ENCODE peak calls at places on chromosomes 3 and 15, in nine cellular contexts. E, Q, U, N, D, O, S, G and P are unnamed samples. For H3K4me1, the result is how much of the 10 kb centered on the place peaks cover.

GRCh38 chr3:116849261-116849688 is 139.7 kb downstream of the TUSC7 start:
- DNase-seq in E (no peak), Q (no peak), U (no peak), N (no peak), D (no peak), O (no peak), S (no peak), G (no peak), P (no peak)

GRCh38 chr3:123104550-123104949 is 37.7 kb downstream of the PDIA5 start:
- DNase-seq in E (no peak), Q (no peak), U (no peak), N (peak), D (no peak), O (no peak), S (no peak), G (no peak), P (no peak)

GRCh38 chr15:40843885-40844542 is at the start of gene SPINT1:
- DNase-seq in E (peak), Q (no peak), U (peak), N (no peak), D (no peak), O (no peak), S (no peak), G (peak), P (peak)

GRCh38 chr3:186483611-186484340 is 60.4 kb downstream of the CRYGS start:
- DNase-seq in E (no peak), Q (no peak), U (no peak), N (no peak), D (no peak), O (no peak), S (no peak), G (no peak), P (no peak)

GRCh38 chr15:40047413-40048154 is 8.6 kb upstream of the SRP14 start:
- DNase-seq in E (peak), Q (peak), U (peak), N (peak), D (peak), O (no peak), S (peak), G (peak), P (peak)

GRCh38 chr3:179949428-179949827 is 87.3 kb downstream of the PEX5L start:
- DNase-seq in E (no peak), Q (peak), U (no peak), N (no peak), D (no peak), O (no peak), S (no peak), G (no peak), P (no peak)

GRCh38 chr3:186236357-186237020 is 125.5 kb downstream of the DGKG start:
- DNase-seq in E (no peak), Q (peak), U (no peak), N (no peak), D (no peak), O (no peak), S (no peak), G (no peak), P (no peak)

GRCh38 chr15:51623386-51623938 is 891 bp upstream of the DMXL2 start:
- DNase-seq in E (peak), Q (no peak), U (no peak), N (peak), D (no peak), O (no peak), S (no peak), G (no peak), P (peak)

GRCh38 chr3:50885491-50885890 is 210.8 kb downstream of the DOCK3 start:
- DNase-seq in E (no peak), Q (no peak), U (no peak), N (no peak), D (no peak), O (no peak), S (no peak), G (no peak), P (no peak)

GRCh38 chr3:160665231-160665630 is 11.7 kb upstream of the ARL14 start:
- DNase-seq in E (no peak), Q (no peak), U (no peak), N (no peak), D (no peak), O (no peak), S (no peak), G (no peak), P (no peak)

GRCh38 chr3:72134989-72135451 is 350.1 kb upstream of the PROK2 start:
- DNase-seq in E (no peak), Q (peak), U (no peak), N (no peak), D (no peak), O (no peak), S (no peak), G (no peak), P (no peak)

GRCh38 chr3:128988286-128988685 is 5.6 kb downstream of the CFAP92 start:
- DNase-seq in E (no peak), Q (no peak), U (no peak), N (no peak), D (peak), O (no peak), S (no peak), G (no peak), P (no peak)

GRCh38 chr3:30686176-30686575 is 79.8 kb downstream of the TGFBR2 start:
- DNase-seq in E (no peak), Q (no peak), U (no peak), N (no peak), D (no peak), O (no peak), S (no peak), G (no peak), P (no peak)

GRCh38 chr15:47711654-47712053 is 5.7 kb upstream of the SEMA6D start:
- DNase-seq in E (no peak), Q (peak), U (no peak), N (peak), D (no peak), O (no peak), S (no peak), G (no peak), P (no peak)

GRCh38 chr3:39103324-39103693 is 4.1 kb downstream of the GORASP1 start:
- DNase-seq in E (no peak), Q (peak), U (no peak), N (no peak), D (no peak), O (no peak), S (no peak), G (no peak), P (no peak)

GRCh38 chr3:78867409-78868372 is 900.1 kb downstream of the ROBO1 start:
- DNase-seq in E (no peak), Q (no peak), U (no peak), N (peak), D (no peak), O (no peak), S (no peak), G (no peak), P (no peak)

GRCh38 chr15:95263751-95264150 is 1032.4 kb downstream of the MCTP2 start:
- DNase-seq in E (no peak), Q (no peak), U (no peak), N (no peak), D (no peak), O (no peak), S (no peak), G (no peak), P (no peak)

GRCh38 chr3:46095307-46095706 is 68.0 kb upstream of the XCR1 start:
- DNase-seq in E (no peak), Q (peak), U (no peak), N (no peak), D (no peak), O (no peak), S (no peak), G (no peak), P (no peak)

GRCh38 chr3:46093327-46093932 is 66.1 kb upstream of the XCR1 start:
- DNase-seq in E (no peak), Q (no peak), U (no peak), N (no peak), D (no peak), O (no peak), S (no peak), G (no peak), P (no peak)

GRCh38 chr3:46096336-46096735 is 69.1 kb upstream of the XCR1 start:
- DNase-seq in E (no peak), Q (no peak), U (no peak), N (no peak), D (no peak), O (no peak), S (no peak), G (no peak), P (no peak)

GRCh38 chr3:46092704-46093085 is 65.4 kb upstream of the XCR1 start:
- DNase-seq in E (no peak), Q (peak), U (no peak), N (no peak), D (no peak), O (no peak), S (no peak), G (no peak), P (no peak)

GRCh38 chr3:46094506-46094905 is 67.2 kb upstream of the XCR1 start:
- DNase-seq in E (no peak), Q (no peak), U (no peak), N (no peak), D (no peak), O (no peak), S (no peak), G (no peak), P (no peak)
- H3K4me1 ChIP-seq in E (under half), Q (half or more), U (under half), N (under half), D (under half), O (under half), S (under half), G (under half), P (under half)

DNA sequence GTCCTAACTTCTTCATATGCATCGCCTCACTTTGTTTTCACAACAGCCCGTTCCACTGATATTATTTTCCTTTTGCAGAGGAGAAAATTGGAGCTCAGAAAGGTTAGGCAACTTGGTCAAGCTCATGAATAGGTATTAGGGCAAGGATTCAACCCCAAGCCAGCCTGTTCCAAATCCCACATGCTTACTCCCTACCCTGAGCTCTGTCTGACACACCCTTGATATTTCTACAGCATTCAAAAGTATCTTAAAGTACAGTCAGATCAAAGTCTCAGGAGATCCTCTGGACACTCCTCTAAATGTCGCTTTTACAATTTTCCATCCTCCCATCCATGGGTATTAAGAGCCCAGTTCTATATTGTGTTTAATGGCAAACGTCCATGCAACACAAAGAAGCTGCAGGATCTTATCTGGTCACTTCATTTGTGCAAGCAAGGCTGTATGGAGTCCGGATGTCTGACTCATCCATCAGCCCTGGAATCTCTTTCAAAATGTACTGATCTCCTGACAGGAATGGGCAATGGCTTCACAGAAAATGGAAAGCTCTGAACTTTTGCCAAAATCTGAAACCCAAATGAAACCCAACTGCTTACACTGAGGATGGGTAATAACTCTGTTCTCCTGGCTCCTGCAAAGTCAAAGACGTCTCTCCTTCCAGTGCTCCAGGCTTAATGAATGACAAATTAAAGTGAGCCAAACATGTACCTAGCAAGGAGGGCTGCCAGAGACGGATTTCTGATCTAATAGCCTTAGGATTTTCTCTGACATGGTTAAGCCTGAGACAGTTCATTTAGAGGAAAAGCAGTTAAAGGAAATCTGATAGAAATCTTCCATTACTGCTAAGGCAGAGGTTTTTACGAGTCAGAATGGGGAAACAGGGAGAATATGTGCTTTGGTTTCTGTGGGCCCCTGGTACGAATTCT is 230.9 kb upstream of the RORA start:
- DNase-seq in E (no peak), Q (no peak), U (no peak), N (peak), D (no peak), O (no peak), S (no peak), G (no peak), P (no peak)
- H3K27ac ChIP-seq in E (no peak), Q (no peak), U (no peak), N (no peak), D (no peak), O (no peak), S (no peak), G (no peak), P (no peak)

GRCh38 chr3:2657971-2658370 is 452.2 kb downstream of the IL5RA start:
- DNase-seq in E (no peak), Q (no peak), U (peak), N (no peak), D (no peak), O (no peak), S (no peak), G (no peak), P (no peak)

GRCh38 chr3:2661078-2661477 is 449.1 kb downstream of the IL5RA start:
- DNase-seq in E (no peak), Q (no peak), U (no peak), N (no peak), D (no peak), O (no peak), S (no peak), G (no peak), P (no peak)

GRCh38 chr3:2657408-2657807 is 452.8 kb downstream of the IL5RA start:
- DNase-seq in E (no peak), Q (no peak), U (no peak), N (peak), D (no peak), O (no peak), S (no peak), G (no peak), P (no peak)

GRCh38 chr3:2656806-2657205 is 453.4 kb downstream of the IL5RA start:
- DNase-seq in E (no peak), Q (no peak), U (no peak), N (peak), D (no peak), O (no peak), S (no peak), G (no peak), P (no peak)

GRCh38 chr3:2659896-2660295 is 450.3 kb downstream of the IL5RA start:
- DNase-seq in E (no peak), Q (no peak), U (no peak), N (no peak), D (no peak), O (no peak), S (no peak), G (no peak), P (no peak)
- H3K4me1 ChIP-seq in E (under half), Q (under half), U (under half), N (under half), D (under half), O (under half), S (under half), G (under half), P (under half)

GRCh38 chr15:90667063-90667754 is 49.9 kb upstream of the BLM start:
- DNase-seq in E (no peak), Q (no peak), U (no peak), N (no peak), D (no peak), O (no peak), S (no peak), G (no peak), P (peak)
- H3K27ac ChIP-seq in E (no peak), Q (no peak), U (no peak), N (no peak), D (no peak), O (no peak), S (no peak), G (no peak), P (no peak)

GRCh38 chr15:67173786-67174185 is 80.7 kb downstream of the AAGAB start:
- DNase-seq in E (no peak), Q (no peak), U (no peak), N (no peak), D (no peak), O (no peak), S (no peak), G (no peak), P (no peak)

GRCh38 chr15:67174864-67175573 is 79.4 kb downstream of the AAGAB start:
- DNase-seq in E (no peak), Q (peak), U (peak), N (no peak), D (no peak), O (no peak), S (no peak), G (no peak), P (peak)

GRCh38 chr15:67175643-67176071 is 78.8 kb downstream of the AAGAB start:
- DNase-seq in E (peak), Q (no peak), U (peak), N (peak), D (peak), O (no peak), S (no peak), G (peak), P (peak)

GRCh38 chr15:67173015-67173414 is 81.4 kb downstream of the AAGAB start:
- DNase-seq in E (no peak), Q (no peak), U (peak), N (no peak), D (no peak), O (no peak), S (no peak), G (no peak), P (no peak)

GRCh38 chr15:67174446-67174845 is 80.0 kb downstream of the AAGAB start:
- DNase-seq in E (no peak), Q (no peak), U (no peak), N (no peak), D (no peak), O (no peak), S (no peak), G (no peak), P (no peak)
- H3K4me1 ChIP-seq in E (under half), Q (under half), U (under half), N (under half), D (half or more), O (under half), S (under half), G (under half), P (under half)

GRCh38 chr3:25854635-25855034 is 64.7 kb downstream of the OXSM start:
- DNase-seq in E (no peak), Q (no peak), U (no peak), N (peak), D (no peak), O (no peak), S (no peak), G (no peak), P (no peak)
- H3K27ac ChIP-seq in E (no peak), Q (no peak), U (no peak), N (no peak), D (no peak), O (no peak), S (no peak), G (peak), P (no peak)